ENCODE peak calls at places on chromosome 5, in nine cellular contexts. O is cardiac muscle cell, I is mammary epithelial cell, T is sigmoid colon, C is left ventricle myocardium inferior, X is AG10803, B is coronary artery, U is adrenal gland, V is foreskin fibroblast. F is an unnamed sample.

GRCh38 chr5:32711693-32712462 is 757 bp downstream of the NPR3 start:
- DNase-seq in O (no peak), T (peak), X (peak), B (no peak), V (peak), U (peak), C (peak), I (peak), F (peak)

GRCh38 chr5:52738095-52738506 is 49.6 kb upstream of the ITGA1 start:
- DNase-seq in T (no peak), V (peak), U (peak), X (no peak), B (no peak), I (peak), O (peak), C (no peak), F (no peak)

GRCh38 chr5:54905942-54906537 is 79.4 kb downstream of the ESM1 start:
- DNase-seq in B (no peak), U (peak), X (peak), T (peak), C (peak), I (peak), V (peak), O (peak), F (peak)

GRCh38 chr5:35096209-35096608 is 48.5 kb upstream of the AGXT2 start:
- DNase-seq in B (no peak), O (no peak), X (peak), U (no peak), V (peak), T (no peak), C (no peak), I (no peak), F (no peak)

GRCh38 chr5:175836741-175837729 is 34.3 kb upstream of the CPLX2 start:
- DNase-seq in V (no peak), O (no peak), T (no peak), U (no peak), C (no peak), B (no peak), I (no peak), X (no peak), F (no peak)

GRCh38 chr5:96483878-96484277 is 50.8 kb upstream of the PCSK1 start:
- DNase-seq in C (no peak), I (peak), U (no peak), B (no peak), O (peak), V (peak), T (no peak), X (peak), F (peak)

GRCh38 chr5:158922816-158923215 is 176.9 kb downstream of the EBF1 start:
- DNase-seq in T (no peak), I (no peak), C (no peak), B (no peak), X (no peak), O (no peak), U (no peak), V (no peak), F (no peak)

GRCh38 chr5:149228610-149229297 is 42.9 kb upstream of the AFAP1L1 start:
- DNase-seq in U (peak), X (peak), V (peak), C (no peak), T (peak), B (no peak), I (peak), O (peak), F (peak)

GRCh38 chr5:72767289-72768010 is 49.0 kb upstream of the TNPO1 start:
- DNase-seq in U (no peak), O (no peak), X (no peak), I (no peak), V (peak), B (no peak), C (no peak), T (no peak), F (peak)

GRCh38 chr5:157535042-157535865 is 40.3 kb downstream of the ADAM19 start:
- DNase-seq in O (no peak), U (peak), X (no peak), C (peak), V (peak), B (no peak), T (no peak), I (no peak), F (peak)

GRCh38 chr5:93607367-93608258 is 24.6 kb downstream of the NR2F1 start:
- DNase-seq in B (no peak), I (peak), U (peak), O (peak), X (peak), V (peak), C (no peak), T (no peak), F (peak)

GRCh38 chr5:150625164-150625535 is 15.3 kb upstream of the SYNPO start:
- DNase-seq in U (no peak), T (no peak), X (no peak), V (no peak), I (no peak), B (no peak), C (peak), O (no peak), F (no peak)

GRCh38 chr5:150624334-150625163 is 15.9 kb upstream of the SYNPO start:
- DNase-seq in X (no peak), U (no peak), T (no peak), I (no peak), V (peak), C (peak), O (peak), B (no peak), F (no peak)

GRCh38 chr5:150627731-150628545 is 12.5 kb upstream of the SYNPO start:
- DNase-seq in V (peak), U (no peak), T (no peak), X (peak), I (peak), B (no peak), O (no peak), C (no peak), F (peak)

GRCh38 chr5:150626853-150627276 is 13.6 kb upstream of the SYNPO start:
- DNase-seq in U (no peak), O (no peak), I (peak), B (no peak), X (no peak), T (no peak), V (no peak), C (peak), F (no peak)

DNA sequence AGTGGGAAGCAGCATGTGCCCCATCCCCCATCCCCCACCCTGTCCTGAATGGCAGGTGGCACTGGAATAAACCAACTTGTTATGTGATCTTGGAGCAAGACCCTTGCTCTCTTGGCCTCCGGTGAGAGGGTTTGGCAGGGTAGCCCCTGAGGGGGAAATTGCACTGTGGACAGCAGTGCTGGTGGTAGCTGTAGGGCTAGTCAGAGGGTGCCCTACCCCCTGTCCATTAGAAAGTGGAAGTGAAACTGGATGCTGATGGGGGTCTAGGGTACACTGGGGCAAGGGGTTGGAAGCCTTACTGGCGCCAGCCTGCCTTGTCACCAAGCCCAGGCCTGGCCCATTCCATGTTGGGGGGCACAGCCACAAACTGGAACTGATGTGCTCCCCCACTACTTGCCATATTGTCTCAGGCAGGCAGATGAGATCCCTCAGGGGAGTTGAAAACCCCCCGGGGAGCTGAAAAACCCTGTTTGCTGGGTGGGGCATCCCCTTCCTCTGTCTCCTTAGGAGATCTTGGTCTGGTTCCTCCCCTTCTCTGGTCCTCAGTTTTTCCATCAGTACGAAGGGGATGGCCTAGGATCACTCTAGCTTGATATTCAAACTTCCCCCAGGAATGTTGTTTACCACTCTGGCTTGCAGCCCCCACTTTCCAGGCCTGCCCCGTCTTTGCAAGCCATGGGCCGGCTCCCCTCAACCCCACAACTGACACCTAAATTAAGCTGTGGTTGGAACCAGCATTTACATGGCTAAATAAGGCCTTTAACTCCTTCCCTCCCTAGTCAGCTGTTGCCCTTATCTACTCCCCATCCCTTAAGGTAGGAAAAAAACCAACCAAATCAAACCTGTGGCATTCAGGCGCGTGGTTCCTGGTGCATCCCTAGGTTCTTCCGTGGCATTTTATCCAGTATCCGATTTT is 14.4 kb upstream of the SYNPO start:
- DNase-seq in U (no peak), O (no peak), C (no peak), V (no peak), X (no peak), B (no peak), T (no peak), I (no peak), F (no peak)
- H3K4me3 ChIP-seq in U (no peak), O (no peak), C (peak), V (no peak), X (peak), B (peak), T (peak), I (no peak), F (peak)

GRCh38 chr5:42949348-42950090 is 90.6 kb downstream of the ANXA2R start:
- DNase-seq in C (peak), B (no peak), O (no peak), V (peak), X (peak), T (peak), U (peak), I (no peak), F (peak)
- TF ChIP-seq CTCF in C (peak), B (peak), O (peak), V (peak), X (peak), T (peak), U (no peak), I (no peak), F (peak)

DNA sequence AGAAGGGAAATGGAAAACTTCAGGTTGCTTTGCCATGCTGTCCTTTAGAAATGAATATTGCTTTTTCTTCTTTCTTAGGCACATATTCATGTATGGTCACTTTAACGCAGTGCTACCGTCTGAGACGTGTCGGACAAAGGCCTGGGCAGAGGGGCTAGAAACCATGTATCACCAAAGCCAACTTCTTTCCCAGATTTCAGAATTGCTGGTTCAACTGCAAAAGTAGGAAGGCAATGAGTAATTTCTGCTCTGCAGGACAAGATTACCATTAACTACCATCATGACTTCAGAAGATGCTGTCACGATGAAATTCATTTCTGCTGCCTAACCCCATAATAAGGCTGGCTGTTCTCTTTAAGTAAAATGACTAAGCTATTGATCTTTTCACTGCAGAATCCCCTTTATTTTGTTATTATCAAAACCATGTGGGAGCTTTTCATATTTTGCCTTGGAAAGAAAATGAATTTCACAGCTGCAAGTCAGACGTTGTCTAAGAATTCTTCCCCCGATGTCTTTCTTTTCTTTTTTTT is 306.6 kb downstream of the PDE4D start:
- DNase-seq in T (no peak), O (no peak), C (no peak), X (no peak), V (peak), I (no peak), B (no peak), U (no peak), F (no peak)
- H3K4me3 ChIP-seq in T (peak), O (peak), C (peak), X (peak), V (peak), I (no peak), B (no peak), U (no peak), F (peak)

DNA sequence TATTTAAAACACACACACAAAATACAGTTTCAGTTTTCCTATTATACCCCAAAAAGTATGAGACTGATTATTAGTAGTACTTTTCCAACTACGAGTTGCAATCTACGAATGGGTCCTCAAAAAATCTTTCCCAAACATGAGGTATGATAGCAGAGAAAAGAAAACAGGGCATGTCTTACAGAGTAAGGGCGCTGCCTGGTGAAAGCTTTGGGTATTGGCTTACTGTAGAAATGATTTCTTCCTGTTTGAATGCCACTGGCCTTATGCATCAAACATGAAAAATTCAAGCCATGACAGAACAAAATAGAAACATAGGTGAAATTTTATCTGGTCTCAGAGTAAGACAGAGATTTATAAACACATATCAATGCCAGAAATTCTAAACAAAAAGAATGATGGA is 448.0 kb downstream of the SPOCK1 start:
- DNase-seq in C (no peak), X (no peak), V (peak), I (peak), T (no peak), O (no peak), U (no peak), B (no peak), F (no peak)
- TF ChIP-seq CTCF in C (peak), X (peak), V (peak), I (peak), T (no peak), O (peak), U (no peak), B (no peak), F (peak)

GRCh38 chr5:67200809-67201562 is 4.4 kb upstream of the CD180 start:
- DNase-seq in V (no peak), I (no peak), U (no peak), T (no peak), C (no peak), B (no peak), X (no peak), O (no peak), F (no peak)

GRCh38 chr5:67201897-67202549 is 5.4 kb upstream of the CD180 start:
- DNase-seq in V (no peak), I (no peak), X (no peak), C (no peak), B (no peak), T (no peak), U (no peak), O (no peak), F (no peak)

GRCh38 chr5:67198917-67199316 is 2.3 kb upstream of the CD180 start:
- DNase-seq in T (no peak), B (no peak), O (no peak), X (no peak), C (no peak), V (no peak), I (no peak), U (no peak), F (no peak)

GRCh38 chr5:67197536-67197935 is 937 bp upstream of the CD180 start:
- DNase-seq in I (no peak), X (no peak), U (no peak), T (no peak), O (no peak), C (no peak), B (no peak), V (no peak), F (no peak)

DNA sequence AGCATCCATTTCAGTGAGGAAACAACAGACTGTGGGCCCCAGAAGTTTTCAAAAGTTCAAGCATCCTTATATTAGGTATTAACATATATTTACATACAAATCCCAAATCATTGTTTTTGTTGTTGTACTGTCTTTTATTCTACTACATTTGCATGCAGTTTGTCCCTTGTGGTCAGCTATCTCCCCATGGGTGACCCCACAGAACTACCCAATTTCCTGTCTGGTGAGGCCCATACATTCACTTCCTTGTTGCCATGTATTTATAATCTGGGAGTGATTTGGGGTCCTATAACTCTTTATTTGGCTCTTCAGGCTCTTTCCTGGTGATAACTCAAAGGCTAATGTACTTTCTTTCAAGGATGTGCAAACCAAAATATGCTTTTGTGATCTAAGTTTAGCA is 3.3 kb upstream of the CD180 start:
- DNase-seq in X (no peak), O (no peak), I (no peak), B (no peak), T (no peak), C (no peak), U (no peak), V (no peak), F (no peak)
- H3K4me3 ChIP-seq in X (no peak), O (no peak), I (no peak), B (no peak), T (no peak), C (no peak), U (no peak), V (no peak), F (no peak)

GRCh38 chr5:169219961-169220360 is 81.0 kb downstream of the SLIT3 start:
- DNase-seq in V (no peak), O (no peak), I (no peak), T (no peak), C (no peak), U (no peak), B (peak), X (no peak), F (no peak)

GRCh38 chr5:169218176-169218575 is 82.8 kb downstream of the SLIT3 start:
- DNase-seq in X (no peak), O (no peak), B (peak), U (no peak), V (no peak), C (no peak), I (no peak), T (no peak), F (no peak)

GRCh38 chr5:169216864-169217263 is 84.1 kb downstream of the SLIT3 start:
- DNase-seq in B (peak), V (peak), I (no peak), C (no peak), T (no peak), U (no peak), X (peak), O (no peak), F (no peak)

GRCh38 chr5:169219351-169219750 is 81.6 kb downstream of the SLIT3 start:
- DNase-seq in B (peak), I (no peak), T (no peak), U (no peak), V (no peak), C (no peak), O (no peak), X (no peak), F (no peak)

GRCh38 chr5:169218862-169219261 is 82.1 kb downstream of the SLIT3 start:
- DNase-seq in C (no peak), T (no peak), I (no peak), U (no peak), V (peak), B (peak), O (no peak), X (no peak), F (no peak)
- TF ChIP-seq CTCF in C (no peak), T (no peak), I (no peak), U (no peak), V (no peak), B (no peak), O (no peak), X (no peak), F (no peak)

GRCh38 chr5:139658501-139658927 is 10.4 kb downstream of the CXXC5 start:
- DNase-seq in I (no peak), O (no peak), B (no peak), V (peak), U (no peak), T (no peak), C (no peak), X (peak), F (peak)
- H3K4me3 ChIP-seq in I (no peak), O (no peak), B (peak), V (peak), U (no peak), T (no peak), C (peak), X (peak), F (no peak)

DNA sequence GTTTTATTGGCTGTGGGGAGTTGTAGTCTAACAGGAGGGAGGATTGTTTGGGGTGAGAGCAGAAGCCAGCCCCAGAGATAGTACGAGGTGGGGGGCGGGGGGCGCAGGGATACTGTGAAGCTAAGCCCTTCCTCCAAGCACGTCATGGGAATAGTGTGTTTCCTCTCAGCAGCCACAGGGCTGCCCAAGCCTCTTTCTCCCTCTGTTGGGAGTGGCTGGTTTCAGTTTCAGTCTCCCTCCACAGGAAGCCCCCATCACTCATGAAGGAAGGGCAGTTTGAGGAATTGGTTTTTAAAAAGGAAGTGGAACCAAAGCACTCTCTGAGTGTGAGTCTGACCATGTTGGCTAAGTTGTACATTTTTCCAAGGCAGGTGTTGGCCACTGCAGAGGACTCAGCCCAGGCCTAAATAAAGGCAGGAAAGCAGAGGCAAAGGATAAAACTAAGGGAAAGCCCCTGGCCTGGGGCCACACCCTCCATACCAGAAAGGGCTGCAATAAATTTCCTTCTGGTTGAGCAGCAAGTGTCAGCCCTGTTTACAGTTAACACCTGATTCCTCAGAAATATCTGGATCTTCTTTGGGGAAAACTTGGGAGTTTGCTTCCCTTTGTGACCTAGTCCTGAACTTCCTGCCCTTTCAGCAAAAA is 3.2 kb downstream of the RAB24 start:
- DNase-seq in V (peak), I (peak), B (peak), C (peak), O (peak), U (no peak), T (peak), X (peak), F (peak)
- TF ChIP-seq CTCF in V (no peak), I (no peak), B (no peak), C (no peak), O (no peak), U (no peak), T (no peak), X (peak), F (peak)

F was measured in astrocyte of the spinal cord.